ENCODE peak calls at places on chromosomes 3 and 15, in ten cellular contexts. Z, F, T, X, Q, P, M, B, O and A are unnamed samples.

GRCh38 chr3:126350502-126351085 is 6.6 kb downstream of the KLF15 start:
- DNase-seq in Z (peak; percentile 4), P (no peak), Q (no peak), F (peak; percentile 12), T (peak; percentile 46), X (no peak), O (peak; percentile 16), B (no peak), M (no peak), A (no peak)

GRCh38 chr15:95923797-95924196 is 406.7 kb upstream of the NR2F2 start:
- DNase-seq in X (no peak), O (no peak), Z (no peak), B (no peak), Q (no peak), M (no peak), P (no peak), T (no peak), F (no peak), A (no peak)

GRCh38 chr3:193788189-193788946 is 195.4 kb downstream of the OPA1 start:
- DNase-seq in O (peak; percentile 53), Z (peak; percentile 41), F (peak; percentile 42), M (peak; percentile 76), Q (peak; percentile 76), B (peak; percentile 56), X (peak; percentile 69), P (peak; percentile 46), T (peak; percentile 66), A (no peak)

GRCh38 chr15:66761723-66762595 is 59.9 kb downstream of the SMAD6 start:
- DNase-seq in Q (no peak), T (no peak), B (peak; percentile 8), Z (no peak), O (no peak), M (no peak), P (no peak), X (no peak), F (no peak), A (no peak)

GRCh38 chr15:98025237-98025636 is 64.7 kb downstream of the ARRDC4 start:
- DNase-seq in F (no peak), B (no peak), Q (no peak), P (no peak), X (peak; percentile 5), Z (no peak), O (no peak), M (peak; percentile 93), T (no peak), A (no peak)

GRCh38 chr3:169772530-169772950 is 656 bp upstream of the MYNN start:
- DNase-seq in Q (peak; percentile 76), Z (peak; percentile 63), F (peak; percentile 79), B (peak; percentile 72), P (peak; percentile 81), X (peak; percentile 87), M (peak; percentile 88), T (peak; percentile 75), O (peak; percentile 76), A (peak; percentile 36)

GRCh38 chr15:65377105-65377975 is 462 bp downstream of the IGDCC3 start:
- DNase-seq in O (no peak), Z (no peak), T (no peak), F (no peak), X (peak; percentile 21), M (peak; percentile 21), P (peak; percentile 42), B (no peak), Q (no peak), A (no peak)

GRCh38 chr15:100879461-100880138 is at the start of gene ALDH1A3:
- DNase-seq in Z (no peak), O (peak; percentile 26), F (peak; percentile 50), X (no peak), B (peak; percentile 33), M (no peak), T (no peak), P (no peak), Q (no peak), A (no peak)

GRCh38 chr3:194686414-194686815 is 732 bp downstream of the FAM43A start:
- DNase-seq in O (no peak), Q (no peak), B (no peak), F (no peak), T (no peak), Z (no peak), P (no peak), M (no peak), X (no peak), A (no peak)

GRCh38 chr3:173583496-173583895 is 186.0 kb downstream of the NLGN1 start:
- DNase-seq in T (no peak), X (no peak), Z (no peak), B (no peak), O (no peak), F (no peak), P (no peak), M (peak; percentile 4), Q (no peak), A (no peak)

GRCh38 chr15:52480990-52481389 is 47.7 kb downstream of the MYO5A start:
- DNase-seq in Q (no peak), T (no peak), O (no peak), Z (no peak), P (no peak), F (no peak), X (no peak), B (no peak), M (no peak), A (no peak)

GRCh38 chr3:159762981-159763465 is 225.6 kb upstream of the IL12A start:
- DNase-seq in O (peak; percentile 26), F (peak; percentile 82), Z (peak; percentile 35), X (peak; percentile 77), T (peak; percentile 60), B (peak; percentile 65), Q (no peak), M (peak; percentile 94), P (peak; percentile 48), A (no peak)

GRCh38 chr3:189911001-189911400 is 209.7 kb downstream of the P3H2 start:
- DNase-seq in Q (no peak), X (no peak), P (no peak), Z (no peak), B (no peak), T (no peak), O (no peak), F (no peak), M (no peak), A (no peak)

GRCh38 chr15:86610038-86610437 is 530.4 kb downstream of the AGBL1 start:
- DNase-seq in O (no peak), P (no peak), X (no peak), B (no peak), M (no peak), F (no peak), Z (no peak), Q (no peak), T (no peak), A (no peak)

GRCh38 chr3:190585771-190586630 is 72.1 kb downstream of the IL1RAP start:
- DNase-seq in O (no peak), T (no peak), Q (no peak), B (no peak), X (peak; percentile 94), F (peak; percentile 19), Z (no peak), P (no peak), M (peak; percentile 69), A (no peak)

GRCh38 chr15:74777769-74778598 is 3.9 kb upstream of the CSK start:
- DNase-seq in P (no peak), F (no peak), T (peak; percentile 43), Z (no peak), M (no peak), O (no peak), B (no peak), X (no peak), Q (peak; percentile 23), A (no peak)
- H3K27ac ChIP-seq in P (no peak overlapping the region), F (no peak overlapping the region), T (peak overlapping the region; percentile 28), Z (peak overlapping the region; percentile 1), M (no peak overlapping the region), O (no peak overlapping the region), B (peak overlapping the region; percentile 50), X (no peak overlapping the region), Q (peak overlapping the region; percentile 66), A (peak overlapping the region; percentile 93)

GRCh38 chr15:47035756-47036155 is 681.5 kb upstream of the SEMA6D start:
- DNase-seq in Q (no peak), B (no peak), M (no peak), Z (no peak), P (no peak), T (no peak), F (no peak), O (no peak), X (no peak), A (no peak)

DNA sequence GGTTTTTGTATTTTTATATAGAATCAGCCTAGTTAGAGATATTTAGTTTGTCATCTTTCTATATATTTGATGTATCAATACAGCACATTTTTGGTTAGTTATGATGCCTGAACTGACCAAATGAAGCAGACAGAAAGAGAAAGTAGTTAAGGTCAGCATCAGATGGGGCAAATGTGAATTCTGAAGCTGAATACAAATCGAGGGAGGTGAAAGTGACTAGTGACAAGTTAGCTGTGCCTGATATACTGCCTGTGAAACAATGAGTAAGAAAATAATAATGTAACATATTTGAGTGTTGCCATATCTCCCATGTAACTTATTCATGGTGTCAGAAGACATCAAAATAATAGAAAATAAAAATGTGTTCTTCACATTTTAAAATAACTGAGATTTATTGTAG is 680.3 kb upstream of the SEMA6D start:
- DNase-seq in Q (no peak), B (no peak), O (no peak), P (no peak), T (no peak), F (no peak), Z (no peak), M (no peak), X (no peak), A (no peak)
- H3K9me3 ChIP-seq in Q (no peaks in the 10 kb centered on the region), B (no peaks in the 10 kb centered on the region), O (no peaks in the 10 kb centered on the region), P (no peaks in the 10 kb centered on the region), T (no peaks in the 10 kb centered on the region), F (no peaks in the 10 kb centered on the region), Z (no peaks in the 10 kb centered on the region), M (no peaks in the 10 kb centered on the region), X (no peaks in the 10 kb centered on the region), A (no peaks in the 10 kb centered on the region)

DNA sequence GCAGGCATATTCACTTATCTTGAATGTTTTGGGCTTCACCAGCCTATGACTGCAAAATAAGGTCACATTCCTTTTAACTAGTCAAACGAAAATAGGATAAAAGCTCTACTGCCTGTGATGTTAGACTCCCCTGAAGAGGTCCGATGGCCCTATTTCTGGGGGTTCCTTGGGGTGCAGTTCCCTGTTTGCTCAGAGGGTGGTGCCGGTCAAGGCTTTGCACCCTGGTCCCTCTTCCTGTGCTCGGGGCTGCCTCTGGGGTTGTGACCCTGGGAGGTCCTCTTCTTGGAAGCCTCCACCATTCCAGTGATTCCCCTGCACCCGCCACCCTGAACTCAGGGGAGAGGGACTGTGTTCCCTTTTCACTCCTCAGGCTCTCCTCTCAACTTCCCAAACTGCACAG is 86.7 kb upstream of the ANKRD34C start:
- DNase-seq in T (no peak), B (no peak), Z (no peak), F (no peak), O (no peak), P (no peak), M (no peak), X (no peak), Q (no peak), A (no peak)
- TF ChIP-seq CTCF in T (no peak), B (no peak), Z (no peak), F (no peak), O (no peak), P (no peak), M (no peak), X (no peak), Q (no peak), A (no peak)

DNA sequence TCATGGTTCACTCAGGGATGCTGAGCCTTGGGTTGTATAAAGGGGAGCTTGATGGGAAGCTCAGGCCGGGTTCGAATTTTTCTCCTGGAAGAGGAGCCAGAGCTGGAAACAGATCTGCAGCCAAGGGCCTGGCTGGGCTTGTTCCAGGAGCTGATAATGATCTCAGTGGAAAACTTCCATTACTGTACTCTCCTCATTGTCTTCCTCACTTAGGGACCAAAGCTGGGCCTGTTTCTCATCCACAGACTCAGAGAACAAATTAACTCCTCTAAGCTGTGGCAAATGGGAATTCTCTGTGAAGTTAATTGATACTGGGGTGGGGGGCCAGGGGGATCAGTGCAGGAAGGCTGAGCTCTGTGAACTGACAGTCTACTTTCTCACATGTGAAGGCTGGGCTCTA is 92.0 kb downstream of the PRICKLE2 start:
- DNase-seq in Z (no peak), M (no peak), X (no peak), O (no peak), B (no peak), F (no peak), Q (no peak), T (no peak), P (no peak), A (no peak)
- H3K27ac ChIP-seq in Z (no peak overlapping the region), M (no peak overlapping the region), X (no peak overlapping the region), O (no peak overlapping the region), B (no peak overlapping the region), F (peak overlapping the region; percentile 56), Q (no peak overlapping the region), T (no peak overlapping the region), P (no peak overlapping the region), A (no peak overlapping the region)